ENCODE peak calls at places on chromosomes 12 and 14, in six cellular contexts. F is heart right ventricle, I is choroid plexus epithelial cell, M is MCF 10A, V is neural crest cell, S is colonic mucosa. D is an unnamed sample.

GRCh38 chr14:74292061-74292460 is 10.7 kb downstream of the ABCD4 start:
- DNase-seq in F (no peak), I (no peak), M (no peak), V (no peak), S (no peak), D (no peak)

GRCh38 chr12:93757792-93758694 is 80.9 kb downstream of the CRADD start:
- DNase-seq in F (no peak), I (no peak), M (no peak), V (no peak), S (no peak), D (no peak)

GRCh38 chr12:29732211-29732992 is 51.3 kb downstream of the TMTC1 start:
- DNase-seq in F (no peak), I (peak), M (no peak), V (no peak), S (no peak), D (peak)

GRCh38 chr12:48882325-48882687 is 16.6 kb upstream of the RND1 start:
- DNase-seq in F (peak), I (peak), M (no peak), V (no peak), S (no peak), D (peak)

GRCh38 chr12:123232472-123232806 is 502 bp downstream of the MPHOSPH9 start:
- DNase-seq in F (no peak), I (no peak), M (no peak), V (no peak), S (no peak), D (no peak)

GRCh38 chr12:1493781-1494180 is 100.6 kb downstream of the FBXL14 start:
- DNase-seq in F (no peak), I (no peak), M (no peak), V (no peak), S (no peak), D (no peak)

GRCh38 chr12:3178671-3179413 is 101.7 kb downstream of the TSPAN9 start:
- DNase-seq in F (no peak), I (no peak), M (no peak), V (no peak), S (no peak), D (no peak)

GRCh38 chr12:26317942-26318565 is 122.7 kb downstream of the SSPN start:
- DNase-seq in F (no peak), I (peak), M (peak), V (no peak), S (no peak), D (peak)

GRCh38 chr12:58414398-58414871 is 473.1 kb downstream of the ATP23 start:
- DNase-seq in F (no peak), I (peak), M (no peak), V (no peak), S (no peak), D (peak)

GRCh38 chr14:29109589-29109988 is 343.0 kb downstream of the FOXG1 start:
- DNase-seq in F (no peak), I (no peak), M (no peak), V (no peak), S (no peak), D (no peak)

GRCh38 chr12:79547735-79548347 is 142.9 kb downstream of the PAWR start:
- DNase-seq in F (peak), I (peak), M (peak), V (peak), S (peak), D (peak)

GRCh38 chr14:101784631-101785030 is 23.1 kb downstream of the PPP2R5C start:
- DNase-seq in F (no peak), I (no peak), M (no peak), V (no peak), S (no peak), D (no peak)

GRCh38 chr12:64544371-64544770 is 65.9 kb upstream of the RASSF3 start:
- DNase-seq in F (no peak), I (no peak), M (no peak), V (no peak), S (no peak), D (no peak)

GRCh38 chr14:100524933-100525243 is 62.3 kb downstream of the BEGAIN start:
- DNase-seq in F (peak), I (peak), M (no peak), V (peak), S (peak), D (peak)

GRCh38 chr12:12513416-12514006 is 49.2 kb downstream of the DUSP16 start:
- DNase-seq in F (no peak), I (no peak), M (no peak), V (no peak), S (no peak), D (no peak)

GRCh38 chr12:102948941-102949352 is 8.5 kb upstream of the ASCL1 start:
- DNase-seq in F (no peak), I (peak), M (peak), V (peak), S (peak), D (peak)

GRCh38 chr14:54901380-54902142 is 1.1 kb downstream of the GCH1 start:
- DNase-seq in F (peak), I (peak), M (no peak), V (no peak), S (peak), D (no peak)

GRCh38 chr14:51716610-51717009 is 64.9 kb downstream of the FRMD6 start:
- DNase-seq in F (no peak), I (peak), M (peak), V (no peak), S (no peak), D (no peak)

GRCh38 chr14:82342596-82342995 is 808.9 kb upstream of the SEL1L start:
- DNase-seq in F (no peak), I (no peak), M (no peak), V (no peak), S (no peak), D (no peak)

GRCh38 chr14:65032319-65032718 is 45.6 kb downstream of the FNTB start:
- DNase-seq in F (peak), I (no peak), M (no peak), V (no peak), S (no peak), D (no peak)

GRCh38 chr14:84477996-84478395 is 1051.9 kb upstream of the FLRT2 start:
- DNase-seq in F (no peak), I (peak), M (no peak), V (no peak), S (no peak), D (no peak)

GRCh38 chr12:66354291-66354690 is 52.0 kb downstream of the HELB start:
- DNase-seq in F (no peak), I (no peak), M (no peak), V (no peak), S (no peak), D (no peak)

GRCh38 chr12:109719123-109720022 is 5.7 kb downstream of the FAM222A start:
- DNase-seq in F (no peak), I (peak), M (peak), V (peak), S (no peak), D (no peak)

GRCh38 chr12:120737557-120738251 is 12.1 kb downstream of the ACADS start:
- DNase-seq in F (no peak), I (peak), M (no peak), V (no peak), S (no peak), D (no peak)

GRCh38 chr14:104094056-104094708 is 8.7 kb downstream of the ASPG start:
- DNase-seq in F (no peak), I (no peak), M (no peak), V (no peak), S (no peak), D (no peak)
- TF ChIP-seq CTCF in F (no peak), I (no peak), M (no peak), V (no peak), S (no peak), D (no peak)

GRCh38 chr14:105267820-105268548 is 19.7 kb downstream of the BTBD6 start:
- DNase-seq in F (no peak), I (no peak), M (no peak), V (no peak), S (no peak), D (no peak)
- TF ChIP-seq CTCF in F (no peak), I (no peak), M (no peak), V (no peak), S (peak), D (no peak)

DNA sequence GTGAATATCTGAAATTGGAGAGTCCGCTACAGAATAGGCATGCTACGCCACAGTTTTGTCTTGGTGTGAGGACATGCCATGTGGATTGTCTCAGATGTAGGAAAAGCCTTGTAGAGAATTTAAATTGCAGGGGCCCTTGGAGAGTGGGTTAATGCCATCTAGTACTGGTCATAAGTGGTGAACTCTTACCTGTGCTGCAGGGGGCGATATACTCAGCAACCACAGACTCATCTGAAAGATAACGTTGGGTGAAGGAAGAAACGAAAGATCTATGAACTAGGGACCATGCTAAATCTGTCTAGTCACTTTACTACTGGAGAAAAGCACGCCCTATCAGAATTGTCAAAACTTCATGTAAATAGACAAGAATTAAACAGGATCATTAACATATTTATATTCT is 33.7 kb upstream of the A2M start:
- DNase-seq in F (no peak), I (no peak), M (peak), V (no peak), S (no peak), D (no peak)
- TF ChIP-seq CTCF in F (no peak), I (no peak), M (no peak), V (no peak), S (no peak), D (no peak)

DNA sequence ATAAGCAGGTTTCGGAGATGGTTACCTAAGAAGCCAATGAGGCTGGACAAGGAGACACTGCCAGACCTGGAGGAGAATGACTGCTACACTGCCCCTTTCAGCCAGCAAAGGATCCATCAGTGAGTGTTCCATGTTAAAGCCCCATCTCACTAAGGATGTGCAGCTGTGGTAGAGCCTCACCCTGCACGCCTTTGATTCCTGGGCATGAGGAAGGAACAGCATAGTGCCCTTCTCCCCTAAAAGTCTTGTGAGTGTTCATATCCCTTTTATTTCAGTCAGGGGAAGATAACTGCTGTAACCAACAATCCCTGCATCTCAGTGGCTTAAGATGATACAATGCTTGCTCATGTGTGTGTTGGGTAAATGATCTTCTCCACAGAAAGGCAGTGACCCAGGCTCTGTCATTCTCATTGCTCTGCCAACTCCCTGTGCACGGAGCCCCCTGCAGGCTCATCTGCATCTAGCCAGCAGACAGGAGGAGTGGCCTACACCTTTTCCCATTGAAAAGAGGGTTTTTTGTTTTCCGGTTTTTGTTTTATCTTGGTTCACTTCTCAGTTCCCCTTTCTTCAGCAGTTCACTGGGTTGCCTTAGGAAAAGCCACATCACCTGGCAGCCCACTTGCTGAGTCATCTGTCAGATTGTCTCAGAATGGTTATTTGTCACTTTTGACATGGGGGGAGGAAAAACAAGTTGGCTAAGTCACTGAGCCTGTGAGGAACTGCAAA is 193.1 kb downstream of the ANO4 start:
- DNase-seq in F (no peak), I (peak), M (peak), V (peak), S (no peak), D (peak)
- TF ChIP-seq CTCF in F (no peak), I (peak), M (peak), V (peak), S (peak), D (peak)

DNA sequence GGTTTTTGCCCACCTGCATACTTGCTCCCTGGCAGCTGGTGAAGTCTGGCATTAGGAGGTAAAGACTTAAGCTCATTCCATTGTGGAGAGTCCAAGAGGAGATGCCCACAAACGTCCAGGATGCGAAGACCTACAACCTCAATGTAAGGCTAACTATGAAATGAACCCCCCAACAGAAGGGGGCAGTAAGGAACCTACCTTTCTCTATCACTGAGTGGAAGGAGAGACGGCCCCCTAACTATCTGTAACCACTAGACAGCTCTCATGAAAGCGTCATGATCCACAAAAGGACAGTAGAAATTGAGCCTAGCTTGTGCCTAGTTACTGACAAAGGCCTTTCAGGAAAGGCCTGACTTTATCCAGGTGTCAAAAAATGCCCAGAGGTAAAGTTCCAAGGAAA is 55.3 kb downstream of the ZFYVE21 start:
- DNase-seq in F (no peak), I (no peak), M (no peak), V (no peak), S (no peak), D (no peak)
- TF ChIP-seq CTCF in F (no peak), I (peak), M (no peak), V (no peak), S (no peak), D (no peak)

DNA sequence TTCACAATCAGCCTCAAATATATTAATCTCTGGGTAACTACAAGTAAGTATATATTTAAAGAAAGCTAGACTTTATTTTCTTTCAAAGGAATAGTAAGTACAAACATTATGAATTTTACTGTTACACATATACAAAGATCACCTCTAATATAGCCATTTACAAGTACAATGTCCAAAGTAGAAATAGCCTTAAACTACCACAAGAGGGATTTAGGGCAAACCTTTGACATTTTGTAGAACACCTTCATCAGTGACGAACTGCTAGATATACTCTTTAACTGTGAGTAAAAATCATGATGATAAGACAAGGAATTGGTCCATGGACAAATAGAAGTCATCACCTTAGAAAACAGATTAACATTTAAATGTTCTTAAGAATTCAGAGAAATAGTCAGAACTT is 69.8 kb downstream of the CNTN1 start:
- DNase-seq in F (no peak), I (no peak), M (no peak), V (no peak), S (no peak), D (no peak)
- TF ChIP-seq CTCF in F (no peak), I (no peak), M (no peak), V (peak), S (no peak), D (no peak)

GRCh38 chr12:60498656-60499055 is 902.8 kb downstream of the SLC16A7 start:
- DNase-seq in F (no peak), I (no peak), M (no peak), V (no peak), S (no peak), D (no peak)

GRCh38 chr12:60489071-60489470 is 893.2 kb downstream of the SLC16A7 start:
- DNase-seq in F (no peak), I (peak), M (no peak), V (no peak), S (no peak), D (no peak)

GRCh38 chr12:60494249-60494648 is 898.4 kb downstream of the SLC16A7 start:
- DNase-seq in F (no peak), I (peak), M (peak), V (no peak), S (no peak), D (peak)
- TF ChIP-seq CTCF in F (peak), I (peak), M (peak), V (peak), S (no peak), D (peak)